ENCODE peak calls at places on chromosomes 4 and X, in nine cellular contexts. I is adipocyte; P is CD4-positive, alpha-beta memory T cell; W is fibroblast of lung; O is right atrium auricular region; Z is GM12878; L is spleen; F is heart left ventricle; N is BE2C. B is an unnamed sample.

GRCh38 chr4:125572601-125573000 is 257.8 kb downstream of the FAT4 start:
- DNase-seq in I (no peak), P (no peak), W (peak; percentile 14), O (no peak), Z (no peak), L (no peak), F (no peak), N (no peak), B (no peak)

GRCh38 chrX:149490100-149490499 is 15.0 kb downstream of the IDS start:
- DNase-seq in I (no peak), P (no peak), W (no peak), O (no peak), Z (no peak), L (no peak), F (no peak), N (no peak), B (no peak)

GRCh38 chrX:150032742-150033141 is 94.5 kb upstream of the EOLA2 start:
- DNase-seq in I (peak; percentile 38), P (no peak), W (peak; percentile 62), O (no peak), Z (no peak), L (no peak), F (no peak), N (no peak), B (no peak)

GRCh38 chr4:79049840-79050520 is 110.7 kb upstream of the PAQR3 start:
- DNase-seq in I (no peak), P (no peak), W (no peak), O (no peak), Z (no peak), L (no peak), F (no peak), N (no peak), B (peak; percentile 81)

GRCh38 chr4:43763029-43763610 is 685.5 kb downstream of the KCTD8 start:
- DNase-seq in I (no peak), P (no peak), W (peak; percentile 31), O (no peak), Z (peak; percentile 39), L (no peak), F (no peak), N (no peak), B (no peak)

GRCh38 chr4:59195867-59196266 is 2004.3 kb upstream of the ADGRL3 start:
- DNase-seq in I (no peak), P (no peak), W (no peak), O (no peak), Z (no peak), L (no peak), F (no peak), N (no peak), B (no peak)

GRCh38 chr4:101102114-101102752 is 245.1 kb downstream of the PPP3CA start:
- DNase-seq in I (peak; percentile 93), P (no peak), W (peak; percentile 93), O (no peak), Z (no peak), L (no peak), F (peak; percentile 39), N (peak; percentile 54), B (peak; percentile 69)

GRCh38 chr4:153497091-153497531 is 31.0 kb downstream of the TMEM131L start:
- DNase-seq in I (no peak), P (peak; percentile 63), W (peak; percentile 64), O (no peak), Z (no peak), L (no peak), F (no peak), N (no peak), B (no peak)

GRCh38 chrX:119692241-119693031 is 532 bp downstream of the SEPTIN6 start:
- DNase-seq in I (peak; percentile 61), P (peak; percentile 74), W (peak; percentile 27), O (peak; percentile 72), Z (no peak), L (peak; percentile 90), F (peak; percentile 27), N (peak; percentile 74), B (peak; percentile 82)

GRCh38 chrX:23554304-23554703 is 113.0 kb upstream of the PRDX4 start:
- DNase-seq in I (peak; percentile 65), P (no peak), W (peak; percentile 49), O (no peak), Z (no peak), L (no peak), F (no peak), N (peak; percentile 10), B (no peak)

DNA sequence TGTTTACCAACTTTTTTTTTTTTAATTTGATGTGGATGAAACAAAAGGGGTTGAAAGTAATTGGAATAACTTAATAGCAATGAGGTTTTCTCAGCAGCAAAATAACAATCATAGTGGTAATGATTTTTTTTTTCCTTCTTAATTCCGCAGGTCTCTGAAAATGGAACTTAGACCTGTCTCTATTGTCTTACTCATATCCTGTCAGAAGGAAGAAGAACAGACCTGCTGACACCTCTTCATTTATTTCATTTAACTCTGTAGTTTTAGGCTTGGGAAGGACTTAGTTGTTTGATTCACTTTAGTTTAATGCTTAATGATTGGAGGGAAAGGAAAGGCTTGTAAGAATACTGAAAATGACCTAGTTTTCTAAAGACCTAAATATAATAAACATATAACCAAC is 9.0 kb downstream of the PCDH18 start:
- DNase-seq in I (no peak), P (no peak), W (no peak), O (no peak), Z (no peak), L (no peak), F (no peak), N (no peak), B (no peak)
- H3K4me1 ChIP-seq in I (peaks cover 72% of the 10 kb centered on the region), P (no peaks in the 10 kb centered on the region), W (peaks cover 27% of the 10 kb centered on the region), O (no peaks in the 10 kb centered on the region), Z (no peaks in the 10 kb centered on the region), L (no peaks in the 10 kb centered on the region), F (peaks cover 12% of the 10 kb centered on the region), N (no peaks in the 10 kb centered on the region), B (peaks cover 43% of the 10 kb centered on the region)

GRCh38 chr4:139763205-139763604 is 97.6 kb downstream of the MGST2 start:
- DNase-seq in I (no peak), P (no peak), W (no peak), O (peak; percentile 52), Z (no peak), L (no peak), F (no peak), N (peak; percentile 77), B (no peak)

GRCh38 chr4:139763668-139764067 is 98.0 kb downstream of the MGST2 start:
- DNase-seq in I (no peak), P (no peak), W (no peak), O (peak; percentile 55), Z (no peak), L (no peak), F (peak; percentile 35), N (no peak), B (no peak)

GRCh38 chr4:139764192-139764591 is 98.6 kb downstream of the MGST2 start:
- DNase-seq in I (no peak), P (no peak), W (no peak), O (peak; percentile 58), Z (no peak), L (no peak), F (peak; percentile 63), N (no peak), B (no peak)

GRCh38 chr4:139761461-139761860 is 95.8 kb downstream of the MGST2 start:
- DNase-seq in I (no peak), P (no peak), W (peak; percentile 25), O (no peak), Z (no peak), L (no peak), F (no peak), N (peak; percentile 83), B (no peak)

GRCh38 chr4:139762715-139763114 is 97.1 kb downstream of the MGST2 start:
- DNase-seq in I (no peak), P (no peak), W (no peak), O (no peak), Z (no peak), L (no peak), F (peak; percentile 59), N (no peak), B (no peak)
- H3K4me1 ChIP-seq in I (peaks cover 41% of the 10 kb centered on the region), P (no peaks in the 10 kb centered on the region), W (peaks cover 2% of the 10 kb centered on the region), O (no peaks in the 10 kb centered on the region), Z (no peaks in the 10 kb centered on the region), L (peaks cover 66% of the 10 kb centered on the region), F (peaks cover 58% of the 10 kb centered on the region), N (peaks cover 55% of the 10 kb centered on the region), B (peaks cover 27% of the 10 kb centered on the region)

DNA sequence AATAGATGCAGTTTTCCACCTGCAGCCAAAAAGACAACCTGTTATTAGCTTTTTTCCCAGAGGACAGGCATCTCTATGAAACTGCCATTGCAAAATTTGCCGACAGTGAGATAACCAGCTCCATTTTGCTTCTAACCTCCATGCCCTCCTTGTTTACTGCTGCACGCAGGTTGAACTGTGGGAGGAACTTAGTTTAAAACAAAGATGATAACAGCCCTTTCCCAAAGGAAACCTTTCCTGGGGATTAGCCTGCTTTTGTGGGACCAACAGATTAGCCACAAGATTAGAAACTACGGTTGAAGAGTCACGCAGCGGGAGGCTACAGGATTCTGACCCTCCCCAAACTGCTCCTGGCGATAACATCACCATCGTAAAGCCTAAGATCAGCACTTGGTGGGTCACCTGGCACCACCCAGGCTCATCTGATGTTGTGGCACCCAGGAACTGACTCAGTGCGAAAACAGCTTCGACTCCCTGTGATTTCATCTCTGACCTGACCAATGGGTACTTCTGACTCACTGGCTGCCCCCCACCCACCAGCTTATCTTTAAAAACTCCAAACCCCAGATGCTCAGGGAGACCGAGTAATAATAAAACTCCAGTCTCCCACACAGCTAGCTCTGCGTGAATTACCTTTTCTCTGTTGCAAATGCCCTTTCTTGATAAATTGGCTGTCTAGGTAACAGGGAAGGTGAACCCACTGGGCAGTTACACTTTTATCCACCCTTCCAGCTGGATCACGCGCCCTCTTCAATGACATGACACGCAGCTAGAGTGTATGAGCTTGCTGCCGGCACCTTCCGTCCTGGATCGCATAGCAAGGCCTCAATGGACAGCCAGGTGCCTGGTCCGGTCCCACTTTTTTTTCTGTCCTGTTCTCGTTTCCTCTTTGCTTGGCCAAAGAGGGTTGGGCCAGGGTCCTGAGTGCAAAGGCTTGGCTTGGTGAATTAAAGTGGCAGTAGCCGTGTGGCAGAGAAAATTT is 27.2 kb downstream of the NOP14 start:
- DNase-seq in I (no peak), P (peak; percentile 33), W (peak; percentile 82), O (no peak), Z (peak; percentile 57), L (peak; percentile 69), F (no peak), N (no peak), B (peak; percentile 56)
- H3K4me1 ChIP-seq in I (peaks cover 24% of the 10 kb centered on the region), P (peaks cover 56% of the 10 kb centered on the region), W (peaks cover 15% of the 10 kb centered on the region), O (peaks cover 3% of the 10 kb centered on the region), Z (peaks cover 42% of the 10 kb centered on the region), L (peaks cover 68% of the 10 kb centered on the region), F (peaks cover 52% of the 10 kb centered on the region), N (peaks cover 23% of the 10 kb centered on the region), B (peaks cover 42% of the 10 kb centered on the region)

GRCh38 chr4:140931904-140932303 is 175.7 kb upstream of the TBC1D9 start:
- DNase-seq in I (no peak), P (no peak), W (peak; percentile 61), O (no peak), Z (no peak), L (no peak), F (no peak), N (no peak), B (no peak)

GRCh38 chr4:140928880-140929279 is 172.7 kb upstream of the TBC1D9 start:
- DNase-seq in I (no peak), P (no peak), W (peak; percentile 39), O (no peak), Z (no peak), L (no peak), F (no peak), N (peak; percentile 30), B (no peak)

GRCh38 chr4:140930556-140930955 is 174.4 kb upstream of the TBC1D9 start:
- DNase-seq in I (no peak), P (no peak), W (no peak), O (no peak), Z (no peak), L (no peak), F (no peak), N (no peak), B (peak; percentile 71)

GRCh38 chr4:140935259-140935658 is 179.1 kb upstream of the TBC1D9 start:
- DNase-seq in I (peak; percentile 38), P (no peak), W (peak; percentile 68), O (no peak), Z (no peak), L (no peak), F (peak; percentile 44), N (peak; percentile 61), B (peak; percentile 84)

GRCh38 chr4:140932646-140933045 is 176.5 kb upstream of the TBC1D9 start:
- DNase-seq in I (no peak), P (no peak), W (no peak), O (no peak), Z (no peak), L (no peak), F (no peak), N (no peak), B (no peak)
- H3K4me1 ChIP-seq in I (peaks cover 32% of the 10 kb centered on the region), P (no peaks in the 10 kb centered on the region), W (no peaks in the 10 kb centered on the region), O (no peaks in the 10 kb centered on the region), Z (no peaks in the 10 kb centered on the region), L (no peaks in the 10 kb centered on the region), F (peaks cover 31% of the 10 kb centered on the region), N (peaks cover 4% of the 10 kb centered on the region), B (no peaks in the 10 kb centered on the region)